ENCODE peak calls at places on chromosomes 4 and X, in six cellular contexts. G, N, V, W, L and Y are unnamed samples.

GRCh38 chrX:19174401-19175025 is 52.2 kb upstream of the ADGRG2 start:
- DNase-seq in L (peak; percentile 15), V (no peak), N (peak; percentile 7), G (peak; percentile 66), W (no peak), Y (peak; percentile 49)

GRCh38 chr4:38026138-38026740 is 66.0 kb downstream of the PTTG2 start:
- DNase-seq in V (no peak), W (no peak), N (no peak), L (no peak), G (no peak), Y (no peak)

GRCh38 chr4:1402516-1403101 is 3.6 kb downstream of the NKX1-1 start:
- DNase-seq in W (no peak), L (no peak), N (no peak), G (peak; percentile 18), V (no peak), Y (peak; percentile 6)

GRCh38 chr4:151458148-151458547 is 49.2 kb downstream of the FHIP1A start:
- DNase-seq in W (no peak), G (no peak), V (no peak), L (no peak), N (no peak), Y (no peak)

GRCh38 chr4:87919951-87920350 is 55.6 kb upstream of the SPP1 start:
- DNase-seq in N (no peak), V (no peak), L (no peak), W (no peak), G (no peak), Y (no peak)

GRCh38 chrX:119753639-119754257 is 4.6 kb upstream of the SOWAHD start:
- DNase-seq in W (peak; percentile 87), L (no peak), G (no peak), V (peak; percentile 58), N (peak; percentile 50), Y (peak; percentile 68)

GRCh38 chr4:24373662-24374061 is 210.7 kb downstream of the DHX15 start:
- DNase-seq in G (no peak), V (no peak), L (no peak), W (no peak), N (no peak), Y (no peak)

GRCh38 chrX:54482839-54483593 is 13.0 kb downstream of the FGD1 start:
- DNase-seq in N (no peak), W (no peak), L (no peak), V (no peak), G (peak; percentile 79), Y (no peak)

GRCh38 chrX:100980608-100981497 is 11.3 kb downstream of the ARL13A start:
- DNase-seq in W (no peak), N (peak; percentile 82), L (no peak), G (no peak), V (no peak), Y (peak; percentile 56)

DNA sequence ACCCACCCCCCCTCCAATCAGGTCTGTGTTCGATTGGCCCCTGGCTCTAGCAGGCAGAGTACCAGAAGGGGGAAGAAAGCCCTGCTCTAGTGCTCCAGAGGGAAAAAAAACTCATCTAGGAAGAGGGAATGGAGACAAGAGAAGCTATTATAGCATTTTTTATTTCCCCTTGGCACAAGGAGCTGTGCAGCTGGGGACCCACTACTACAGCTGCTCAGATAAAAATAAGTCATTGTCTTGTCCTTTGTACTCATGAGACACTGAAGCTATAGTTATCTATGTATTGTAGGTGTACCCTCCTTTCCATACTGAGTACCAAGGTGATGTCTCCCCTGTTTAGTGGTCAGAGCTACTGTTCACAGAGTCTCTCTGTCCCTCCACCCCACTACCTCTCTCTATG is 14.3 kb downstream of the CCDC160 start:
- DNase-seq in V (no peak), L (no peak), W (no peak), G (no peak), N (no peak), Y (no peak)
- H3K4me1 ChIP-seq in V (no peaks in the 10 kb centered on the region), L (no peaks in the 10 kb centered on the region), W (no peaks in the 10 kb centered on the region), G (no peaks in the 10 kb centered on the region), N (peaks cover 3% of the 10 kb centered on the region), Y (no peaks in the 10 kb centered on the region)

DNA sequence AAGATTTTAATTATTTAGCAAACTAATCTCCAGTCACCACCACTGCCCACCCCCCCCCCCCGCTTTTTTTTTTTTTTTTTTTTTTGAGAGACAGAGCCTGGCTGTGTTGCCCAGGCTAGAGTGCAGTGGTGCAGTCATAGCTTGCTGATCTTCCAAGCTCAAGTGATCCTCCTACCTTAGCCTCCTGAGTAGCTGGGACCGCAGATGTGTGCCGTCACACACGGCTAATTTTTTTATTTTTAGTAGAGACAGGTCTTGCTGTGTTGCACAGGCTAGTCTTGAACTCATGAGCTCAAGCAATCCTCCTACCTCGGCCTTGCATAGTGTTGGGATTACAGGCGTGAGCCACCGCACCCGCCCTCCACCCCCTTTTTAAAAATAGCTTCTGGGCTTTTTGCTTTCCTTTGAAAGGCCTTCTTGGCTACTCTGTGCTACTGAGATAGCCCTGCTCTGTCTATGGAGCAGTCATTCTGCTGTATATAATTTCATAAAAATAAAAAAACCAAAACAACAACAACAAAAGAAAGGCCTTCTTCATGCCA is 18.7 kb downstream of the TXLNG start:
- DNase-seq in N (no peak), G (no peak), W (no peak), L (no peak), V (no peak), Y (no peak)
- H3K4me3 ChIP-seq in N (no peak overlapping the region), G (no peak overlapping the region), W (no peak overlapping the region), L (no peak overlapping the region), V (no peak overlapping the region), Y (no peak overlapping the region)

GRCh38 chrX:7084841-7085240 is 62.7 kb upstream of the STS start:
- DNase-seq in V (no peak), W (no peak), G (no peak), L (no peak), N (no peak), Y (no peak)

GRCh38 chrX:7083468-7084396 is 63.8 kb upstream of the STS start:
- DNase-seq in W (peak; percentile 27), L (no peak), V (peak; percentile 82), G (no peak), N (peak; percentile 91), Y (peak; percentile 64)

GRCh38 chrX:7083021-7083420 is 64.5 kb upstream of the STS start:
- DNase-seq in G (no peak), V (no peak), W (no peak), N (no peak), L (no peak), Y (no peak)

GRCh38 chrX:7086384-7086783 is 61.1 kb upstream of the STS start:
- DNase-seq in W (no peak), G (no peak), V (no peak), N (peak; percentile 21), L (no peak), Y (no peak)

GRCh38 chrX:7085879-7086278 is 61.6 kb upstream of the STS start:
- DNase-seq in L (no peak), G (no peak), W (no peak), V (no peak), N (no peak), Y (no peak)
- H3K4me1 ChIP-seq in L (no peaks in the 10 kb centered on the region), G (peaks cover 1% of the 10 kb centered on the region), W (peaks cover 9% of the 10 kb centered on the region), V (no peaks in the 10 kb centered on the region), N (peaks cover 12% of the 10 kb centered on the region), Y (peaks cover 6% of the 10 kb centered on the region)

GRCh38 chr4:143411527-143412480 is 75.1 kb downstream of the GAB1 start:
- DNase-seq in W (peak; percentile 34), G (no peak), L (no peak), V (no peak), N (peak; percentile 47), Y (peak; percentile 42)
- H3K4me3 ChIP-seq in W (no peak overlapping the region), G (no peak overlapping the region), L (peak overlapping the region; percentile 22), V (no peak overlapping the region), N (no peak overlapping the region), Y (peak overlapping the region; percentile 60)

DNA sequence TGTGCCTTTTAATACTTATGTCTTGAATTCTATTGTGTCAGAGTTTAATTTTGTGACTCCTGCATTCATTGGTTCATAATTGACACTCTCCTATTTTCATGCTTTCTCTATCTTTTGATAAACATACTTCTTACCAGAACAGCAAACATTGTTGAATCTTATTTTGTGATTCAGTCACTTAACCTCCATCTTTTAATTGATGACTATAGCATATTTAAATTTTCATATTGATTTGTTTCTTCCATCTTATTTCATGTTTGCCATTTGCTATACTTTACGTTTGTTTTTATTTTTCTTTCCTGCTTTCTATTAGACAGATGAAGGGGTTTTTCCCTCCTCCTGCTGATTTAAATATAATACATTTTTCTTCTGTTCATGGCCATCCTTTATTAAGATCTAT is 115.5 kb upstream of the FAM9A start:
- DNase-seq in N (no peak), L (no peak), G (no peak), W (no peak), V (no peak), Y (no peak)
- H3K4me1 ChIP-seq in N (no peaks in the 10 kb centered on the region), L (no peaks in the 10 kb centered on the region), G (no peaks in the 10 kb centered on the region), W (no peaks in the 10 kb centered on the region), V (no peaks in the 10 kb centered on the region), Y (peaks cover 24% of the 10 kb centered on the region)